ENCODE peak calls at places on chromosomes 16 and 17, in four cellular contexts. D is GM12878, Y is HL-60, A is K562. S is an unnamed sample.
A peak's percentile ranks its signal among the peaks of the same experiment; 100 is the strongest.

GRCh38 chr16:17572145-17572544 is 101.4 kb upstream of the XYLT1 start:
- DNase-seq in A (no peak), Y (no peak), D (no peak), S (no peak)

GRCh38 chr17:57097832-57098421 is 12.9 kb downstream of the AKAP1 start:
- DNase-seq in A (no peak), D (no peak), Y (no peak), S (no peak)

GRCh38 chr17:31391496-31391949 is at the start of gene RAB11FIP4:
- DNase-seq in A (peak; percentile 66), D (no peak), Y (no peak), S (no peak)

GRCh38 chr16:73365010-73365409 is 317.1 kb upstream of the ZFHX3 start:
- DNase-seq in D (no peak), A (no peak), Y (no peak), S (no peak)

GRCh38 chr16:22070361-22071351 is 21.7 kb upstream of the VWA3A start:
- DNase-seq in A (no peak), Y (no peak), D (no peak), S (no peak)

GRCh38 chr16:55439101-55439690 is 39.8 kb upstream of the MMP2 start:
- DNase-seq in Y (peak; percentile 80), A (no peak), D (no peak), S (no peak)

GRCh38 chr16:68356249-68356918 is 45.6 kb downstream of the PRMT7 start:
- DNase-seq in A (no peak), Y (peak; percentile 76), D (peak; percentile 69), S (peak; percentile 95)

GRCh38 chr16:53893731-53894435 is 189.9 kb downstream of the FTO start:
- DNase-seq in D (no peak), Y (no peak), A (no peak), S (no peak)

GRCh38 chr17:36835036-36835435 is 102.2 kb upstream of the LHX1 start:
- DNase-seq in D (no peak), A (no peak), Y (no peak), S (no peak)

GRCh38 chr17:18309202-18309601 is 5.6 kb downstream of the TOP3A start:
- DNase-seq in A (no peak), D (no peak), Y (no peak), S (no peak)

GRCh38 chr16:50909831-50910697 is 168.2 kb downstream of the CYLD start:
- DNase-seq in Y (no peak), A (no peak), D (no peak), S (no peak)

GRCh38 chr17:68199837-68200688 is 47.8 kb upstream of the AMZ2 start:
- DNase-seq in D (no peak), A (no peak), Y (no peak), S (no peak)

GRCh38 chr16:68762996-68763756 is 26.1 kb downstream of the CDH1 start:
- DNase-seq in A (no peak), D (no peak), Y (no peak), S (no peak)

GRCh38 chr17:74749262-74750038 is 1.0 kb downstream of the NHERF1 start:
- DNase-seq in D (no peak), Y (no peak), A (no peak), S (no peak)

GRCh38 chr16:23484501-23485256 is 25.6 kb downstream of the GGA2 start:
- DNase-seq in A (no peak), Y (no peak), D (no peak), S (no peak)

GRCh38 chr16:53913920-53914319 is 210.0 kb downstream of the FTO start:
- DNase-seq in D (no peak), Y (no peak), A (no peak), S (no peak)

GRCh38 chr16:54422159-54422558 is 135.6 kb upstream of the IRX3 start:
- DNase-seq in A (no peak), Y (no peak), D (no peak), S (no peak)

GRCh38 chr17:40176409-40177110 is 710 bp upstream of the RAPGEFL1 start:
- DNase-seq in D (no peak), Y (no peak), A (peak; percentile 33), S (no peak)

GRCh38 chr16:82195917-82196494 is 26.0 kb upstream of the MPHOSPH6 start:
- DNase-seq in Y (no peak), A (no peak), D (no peak), S (no peak)

GRCh38 chr16:84266451-84266850 is 26.6 kb upstream of the KCNG4 start:
- DNase-seq in A (peak; percentile 90), D (peak; percentile 21), Y (peak; percentile 11), S (peak; percentile 38)

GRCh38 chr17:60163108-60163784 is 13.5 kb downstream of the CA4 start:
- DNase-seq in A (peak; percentile 16), D (no peak), Y (no peak), S (no peak)

GRCh38 chr17:7959503-7960253 is 27.7 kb downstream of the CNTROB start:
- DNase-seq in A (no peak), Y (peak; percentile 11), D (no peak), S (no peak)

DNA sequence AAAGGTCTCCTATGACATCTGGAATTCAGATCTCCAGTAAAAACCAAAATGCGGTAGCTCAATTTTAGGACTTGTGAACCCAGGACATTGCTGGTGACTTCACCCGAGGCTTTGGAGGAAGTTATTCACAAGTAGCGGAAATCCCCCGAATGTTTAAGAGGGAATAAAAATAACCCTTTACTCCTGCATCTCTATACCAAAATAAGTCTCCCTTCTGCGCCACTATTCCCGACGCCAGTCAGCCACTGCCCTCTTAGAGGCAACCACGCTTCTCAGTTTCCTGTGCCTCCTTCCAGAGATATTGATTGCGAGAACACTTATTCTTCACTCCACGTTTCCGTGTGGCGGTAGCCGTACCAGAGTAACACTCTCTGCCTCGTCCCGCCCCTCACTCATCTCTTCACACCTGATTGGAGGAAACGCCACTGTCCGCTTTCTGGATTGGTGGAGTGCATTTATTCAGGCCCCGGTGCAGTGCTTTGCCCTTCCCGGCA is 27.4 kb downstream of the EMP2 start:
- DNase-seq in D (peak; percentile 49), A (peak; percentile 93), Y (no peak), S (peak; percentile 75)
- TF ChIP-seq SPI1 in D (no peak), A (no peak), Y (no peak), S (no peak)

DNA sequence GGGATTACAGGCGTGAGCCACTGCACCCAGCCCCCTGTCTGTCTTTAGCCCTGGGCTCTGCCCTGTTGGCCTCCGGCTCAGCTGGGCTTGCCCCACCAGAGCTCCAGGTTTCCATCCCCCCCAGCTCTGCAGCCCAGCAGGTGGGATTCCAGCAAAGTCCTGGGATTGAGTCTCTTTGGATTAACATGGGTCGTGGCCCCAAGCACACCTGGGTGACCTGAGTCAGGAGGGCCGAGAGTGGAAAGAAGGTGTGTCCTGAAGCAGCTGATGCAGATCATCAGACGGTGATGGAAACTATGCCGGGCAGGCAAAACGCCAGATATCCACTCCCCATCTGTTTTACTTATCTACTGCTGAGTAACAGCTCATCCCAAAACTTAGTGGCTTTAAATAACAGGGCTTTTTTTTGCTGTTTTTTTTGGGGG is 72.5 kb downstream of the KNOP1 start:
- DNase-seq in Y (no peak), A (no peak), D (no peak), S (no peak)
- TF ChIP-seq SPI1 in Y (no peak), A (no peak), D (no peak), S (no peak)

GRCh38 chr16:3282103-3282746 is 1.1 kb upstream of the ZNF263 start:
- DNase-seq in Y (no peak), D (no peak), A (no peak), S (no peak)
- TF ChIP-seq SPI1 in Y (no peak), D (no peak), A (no peak), S (no peak)

GRCh38 chr16:3408561-3409197 is 7.7 kb downstream of the ZNF174 start:
- DNase-seq in Y (no peak), D (no peak), A (no peak), S (no peak)

GRCh38 chr16:3413730-3414379 is 12.8 kb downstream of the ZNF174 start:
- DNase-seq in D (no peak), A (no peak), Y (no peak), S (no peak)
- TF ChIP-seq SPI1 in D (no peak), A (no peak), Y (no peak), S (no peak)

DNA sequence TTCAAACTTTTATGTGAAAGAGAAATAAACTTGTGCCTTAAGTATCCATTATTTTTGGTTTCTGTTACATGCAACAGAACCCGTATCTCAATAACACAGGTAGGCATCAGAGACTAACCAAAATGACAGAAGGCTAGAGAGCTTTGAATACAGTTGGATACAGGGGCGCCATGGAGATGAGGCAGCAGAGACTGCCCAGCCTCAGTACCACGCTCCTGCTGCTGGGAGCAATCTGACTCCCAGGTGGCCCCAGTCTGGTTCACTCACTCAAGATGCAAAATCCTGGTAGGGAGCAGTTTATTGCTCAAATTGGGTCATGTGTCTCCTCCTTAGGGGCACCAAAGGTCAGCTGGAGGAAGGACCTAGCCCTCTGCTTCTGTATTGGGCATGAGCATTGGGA is 218.9 kb downstream of the USP22 start:
- DNase-seq in A (no peak), D (no peak), Y (no peak), S (no peak)
- TF ChIP-seq SPI1 in A (no peak), D (no peak), Y (no peak), S (no peak)

DNA sequence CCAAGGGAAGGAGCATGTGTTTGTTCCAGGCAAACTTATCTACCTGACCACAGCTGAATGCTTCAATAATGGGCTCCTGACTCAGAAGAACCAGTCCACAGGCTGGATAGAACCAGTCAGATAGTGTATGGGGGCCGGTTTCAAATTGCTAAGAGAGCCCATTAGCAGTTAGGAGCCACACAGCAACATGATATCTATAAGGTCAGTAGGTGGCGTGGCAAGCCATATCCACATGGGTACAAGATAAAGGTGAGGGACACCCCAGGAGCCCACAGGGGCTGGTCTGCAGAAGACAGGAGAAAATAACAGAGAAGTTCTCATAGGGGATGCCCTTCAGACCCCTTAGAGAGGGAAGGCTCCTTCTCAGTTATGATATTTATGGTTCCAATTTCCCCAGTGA is 31.6 kb upstream of the CDRT15 start:
- DNase-seq in D (no peak), Y (no peak), A (no peak), S (no peak)
- TF ChIP-seq SPI1 in D (no peak), Y (no peak), A (no peak), S (no peak)

GRCh38 chr16:30567160-30567990 is 4.1 kb downstream of the ZNF688 start:
- DNase-seq in A (no peak), D (no peak), Y (no peak), S (no peak)
- TF ChIP-seq SPI1 in A (no peak), D (no peak), Y (no peak), S (no peak)

GRCh38 chr16:85374571-85374872 is 238.6 kb upstream of the GSE1 start:
- DNase-seq in Y (no peak), A (no peak), D (no peak), S (no peak)
- TF ChIP-seq SPI1 in Y (no peak), A (no peak), D (no peak), S (no peak)

S was measured in GM12891.